ENCODE peak calls at places on chromosomes 4 and X, in six cellular contexts. S is omental fat pad, Q is fibroblast of villous mesenchyme, A is GM20000, H is B cell, N is AG10803. B is an unnamed sample.

GRCh38 chr4:73718375-73719373 is 21.7 kb upstream of the CXCL8 start:
- DNase-seq in N (peak; percentile 87), S (no peak), H (no peak), A (peak; percentile 25), Q (no peak), B (no peak)

GRCh38 chr4:66014146-66014765 is 344.0 kb upstream of the EPHA5 start:
- DNase-seq in S (no peak), Q (no peak), N (no peak), H (no peak), A (no peak), B (no peak)

GRCh38 chrX:119503484-119503861 is 35.2 kb downstream of the SLC25A5 start:
- DNase-seq in A (no peak), Q (peak; percentile 63), N (peak; percentile 91), S (no peak), H (no peak), B (no peak)

GRCh38 chr4:22686156-22686555 is 6.6 kb upstream of the GBA3 start:
- DNase-seq in N (no peak), S (no peak), A (no peak), Q (no peak), H (no peak), B (no peak)

GRCh38 chrX:104270212-104270611 is 15.5 kb upstream of the ESX1 start:
- DNase-seq in Q (no peak), H (no peak), S (no peak), N (no peak), A (no peak), B (no peak)

GRCh38 chrX:107447642-107448041 is 1.8 kb upstream of the FRMPD3 start:
- DNase-seq in N (no peak), S (no peak), Q (no peak), H (no peak), A (no peak), B (no peak)

GRCh38 chr4:54773022-54773421 is 115.3 kb downstream of the KIT start:
- DNase-seq in S (no peak), N (no peak), A (no peak), Q (no peak), H (no peak), B (no peak)

GRCh38 chrX:108022491-108023089 is 22.3 kb upstream of the VSIG1 start:
- DNase-seq in S (no peak), H (no peak), N (no peak), A (no peak), Q (no peak), B (peak; percentile 42)

GRCh38 chr4:175035907-175036306 is 117.7 kb downstream of the ADAM29 start:
- DNase-seq in H (no peak), S (no peak), N (peak; percentile 6), A (no peak), Q (peak; percentile 72), B (no peak)

GRCh38 chr4:126799971-126800722 is 832.6 kb upstream of the INTU start:
- DNase-seq in S (no peak), N (peak; percentile 66), Q (peak; percentile 41), H (no peak), A (no peak), B (no peak)

GRCh38 chr4:1488357-1488756 is 82.1 kb upstream of the NKX1-1 start:
- DNase-seq in Q (no peak), S (no peak), A (no peak), H (peak; percentile 27), N (no peak), B (no peak)

GRCh38 chr4:67366341-67366861 is 178.9 kb downstream of the CENPC start:
- DNase-seq in H (no peak), Q (no peak), A (no peak), N (no peak), S (no peak), B (no peak)

GRCh38 chr4:151147000-151147399 is 47.6 kb downstream of the RPS3A start:
- DNase-seq in S (no peak), A (no peak), N (peak; percentile 10), Q (peak; percentile 65), H (no peak), B (no peak)

GRCh38 chr4:142281999-142282398 is 564.1 kb downstream of the INPP4B start:
- DNase-seq in H (no peak), N (no peak), S (no peak), Q (no peak), A (no peak), B (no peak)

GRCh38 chr4:3718462-3718861 is 47.7 kb upstream of the ADRA2C start:
- DNase-seq in A (no peak), S (no peak), H (no peak), Q (no peak), N (no peak), B (no peak)

GRCh38 chrX:17285983-17286382 is 89.0 kb upstream of the NHS start:
- DNase-seq in H (no peak), S (no peak), Q (no peak), A (no peak), N (no peak), B (no peak)

GRCh38 chr4:7210818-7211217 is 18.5 kb downstream of the SORCS2 start:
- DNase-seq in H (no peak), N (peak; percentile 90), A (no peak), S (no peak), Q (peak; percentile 74), B (no peak)

GRCh38 chr4:99458911-99459447 is 23.8 kb upstream of the ADH7 start:
- DNase-seq in A (no peak), S (no peak), H (no peak), Q (no peak), N (peak; percentile 33), B (no peak)

GRCh38 chr4:23902203-23902602 is 12.4 kb upstream of the PPARGC1A start:
- DNase-seq in H (no peak), S (no peak), Q (no peak), N (no peak), A (no peak), B (no peak)

GRCh38 chr4:56674984-56675383 is 6.1 kb downstream of the HOPX start:
- DNase-seq in N (no peak), Q (no peak), H (no peak), A (no peak), S (no peak), B (no peak)

GRCh38 chr4:25448379-25449109 is 71.5 kb downstream of the ANAPC4 start:
- DNase-seq in N (peak; percentile 82), H (no peak), A (no peak), S (no peak), Q (peak; percentile 72), B (no peak)

GRCh38 chrX:63658920-63659319 is 126.1 kb downstream of the ARHGEF9 start:
- DNase-seq in S (no peak), N (peak; percentile 41), Q (no peak), H (no peak), A (no peak), B (no peak)

GRCh38 chr4:122666527-122667245 is 45.8 kb upstream of the IL21 start:
- DNase-seq in A (no peak), S (no peak), N (peak; percentile 96), H (no peak), Q (peak; percentile 95), B (peak; percentile 32)

GRCh38 chr4:13355036-13355910 is 128.9 kb downstream of the RAB28 start:
- DNase-seq in S (no peak), H (no peak), A (no peak), Q (peak; percentile 92), N (no peak), B (no peak)

GRCh38 chr4:76087007-76087769 is 12.7 kb downstream of the ART3 start:
- DNase-seq in Q (peak; percentile 53), H (no peak), N (peak; percentile 40), A (peak; percentile 20), S (no peak), B (peak; percentile 17)
- TF ChIP-seq CTCF in Q (peak; percentile 75), H (no peak), N (peak; percentile 69), A (no peak), S (no peak), B (no peak)

GRCh38 chrX:7233632-7234406 is 85.9 kb upstream of the PUDP start:
- DNase-seq in S (no peak), N (peak; percentile 0), H (no peak), Q (no peak), A (no peak), B (no peak)
- TF ChIP-seq CTCF in S (no peak), N (no peak), H (no peak), Q (peak; percentile 10), A (no peak), B (no peak)

GRCh38 chrX:99301990-99302389 is 1108.1 kb downstream of the PCDH19 start:
- DNase-seq in N (no peak), Q (no peak), S (no peak), A (no peak), H (no peak), B (no peak)
- TF ChIP-seq CTCF in N (no peak), Q (peak; percentile 10), S (no peak), A (no peak), H (no peak), B (no peak)

GRCh38 chrX:115018040-115018647 is 728 bp upstream of the IL13RA2 start:
- DNase-seq in S (no peak), H (no peak), A (no peak), N (no peak), Q (no peak), B (peak; percentile 4)
- TF ChIP-seq CTCF in S (no peak), H (peak; percentile 7), A (no peak), N (peak; percentile 6), Q (peak; percentile 3), B (peak; percentile 16)

DNA sequence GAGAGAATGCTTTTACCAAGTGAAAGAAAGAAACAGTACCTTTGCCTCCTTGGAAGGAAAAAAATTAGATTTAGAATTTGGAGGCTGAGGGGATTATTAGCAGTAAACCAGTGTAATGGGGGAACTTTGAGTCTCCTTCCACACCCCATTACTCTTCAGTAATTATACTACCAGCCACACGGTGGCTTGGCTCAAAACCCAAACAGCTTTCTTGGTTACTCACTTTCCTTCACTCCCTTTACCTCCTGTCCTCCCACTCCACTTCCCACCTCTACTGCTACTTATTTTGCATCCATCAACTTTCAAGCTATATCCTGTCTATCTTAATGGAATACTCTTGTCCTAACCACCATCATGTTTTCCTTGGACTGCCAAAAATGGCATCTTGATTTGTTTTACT is 310.6 kb upstream of the AADAT start:
- DNase-seq in N (no peak), A (no peak), H (no peak), S (no peak), Q (no peak), B (no peak)
- TF ChIP-seq CTCF in N (no peak), A (no peak), H (no peak), S (no peak), Q (no peak), B (no peak)

GRCh38 chr4:153792007-153792892 is 3.4 kb upstream of the SFRP2 start:
- DNase-seq in N (peak; percentile 56), Q (peak; percentile 60), S (peak; percentile 62), H (no peak), A (no peak), B (peak; percentile 73)
- TF ChIP-seq CTCF in N (peak; percentile 47), Q (peak; percentile 49), S (no peak), H (no peak), A (no peak), B (peak; percentile 26)

B was measured in activated CD8-positive, alpha-beta T cell treated with anti-CD3 and anti-CD28 coated beads for 36 hours.